ENCODE peak calls at places on chromosomes 7 and 10, in ten cellular contexts. Q, Z, P, E, L, S, C, K, G and R are unnamed samples.

GRCh38 chr10:92891885-92892705 is 43.8 kb downstream of the EXOC6 start:
- DNase-seq in Q (peak; percentile 34), Z (peak; percentile 86), P (peak; percentile 95), E (peak; percentile 86), L (no peak), S (peak; percentile 86), C (no peak), K (no peak), G (peak; percentile 81), R (no peak)

GRCh38 chr10:107915277-107915634 is 750.8 kb upstream of the SORCS1 start:
- DNase-seq in Q (peak; percentile 4), Z (no peak), P (peak; percentile 1), E (no peak), L (no peak), S (peak; percentile 41), C (no peak), K (no peak), G (no peak), R (no peak)

GRCh38 chr10:95697429-95697828 is 3.7 kb upstream of the TCTN3 start:
- DNase-seq in Q (no peak), Z (no peak), P (no peak), E (no peak), L (no peak), S (no peak), C (no peak), K (peak; percentile 71), G (no peak), R (no peak)

GRCh38 chr7:127683776-127684681 is 32.0 kb downstream of the SND1 start:
- DNase-seq in Q (no peak), Z (no peak), P (no peak), E (no peak), L (no peak), S (no peak), C (no peak), K (no peak), G (no peak), R (no peak)

GRCh38 chr7:134462337-134462925 is 3.5 kb upstream of the AKR1B1 start:
- DNase-seq in Q (no peak), Z (no peak), P (peak; percentile 62), E (peak; percentile 13), L (no peak), S (no peak), C (no peak), K (no peak), G (no peak), R (no peak)

GRCh38 chr7:11831727-11832495 is at the start of gene THSD7A:
- DNase-seq in Q (peak; percentile 9), Z (peak; percentile 75), P (peak; percentile 52), E (peak; percentile 81), L (peak; percentile 48), S (peak; percentile 80), C (peak; percentile 55), K (peak; percentile 18), G (peak; percentile 20), R (peak; percentile 1)

GRCh38 chr7:45661302-45661995 is 87.3 kb downstream of the ADCY1 start:
- DNase-seq in Q (no peak), Z (no peak), P (no peak), E (no peak), L (no peak), S (no peak), C (no peak), K (no peak), G (no peak), R (no peak)

GRCh38 chr7:68792351-68792750 is 805.9 kb upstream of the AUTS2 start:
- DNase-seq in Q (no peak), Z (no peak), P (no peak), E (no peak), L (no peak), S (no peak), C (no peak), K (no peak), G (no peak), R (no peak)

GRCh38 chr10:91700273-91700672 is 67.4 kb upstream of the PPP1R3C start:
- DNase-seq in Q (no peak), Z (no peak), P (no peak), E (no peak), L (no peak), S (no peak), C (no peak), K (no peak), G (no peak), R (no peak)

GRCh38 chr7:100867040-100867795 is at the start of gene TRIP6:
- DNase-seq in Q (peak; percentile 83), Z (peak; percentile 76), P (peak; percentile 79), E (peak; percentile 82), L (peak; percentile 86), S (peak; percentile 93), C (peak; percentile 61), K (peak; percentile 50), G (peak; percentile 87), R (peak; percentile 79)

GRCh38 chr7:125112741-125113309 is 183.2 kb upstream of the POT1 start:
- DNase-seq in Q (no peak), Z (no peak), P (no peak), E (no peak), L (no peak), S (no peak), C (no peak), K (no peak), G (no peak), R (no peak)

GRCh38 chr7:148754912-148755311 is 56.2 kb downstream of the CUL1 start:
- DNase-seq in Q (no peak), Z (no peak), P (no peak), E (no peak), L (no peak), S (no peak), C (no peak), K (no peak), G (no peak), R (no peak)

GRCh38 chr10:32004161-32004591 is 52.0 kb downstream of the KIF5B start:
- DNase-seq in Q (peak; percentile 66), Z (peak; percentile 56), P (no peak), E (no peak), L (peak; percentile 37), S (peak; percentile 17), C (no peak), K (no peak), G (peak; percentile 11), R (no peak)

GRCh38 chr10:32007026-32007425 is 49.2 kb downstream of the KIF5B start:
- DNase-seq in Q (no peak), Z (no peak), P (no peak), E (no peak), L (no peak), S (no peak), C (no peak), K (no peak), G (no peak), R (no peak)

GRCh38 chr10:32000937-32001336 is 55.3 kb downstream of the KIF5B start:
- DNase-seq in Q (no peak), Z (no peak), P (no peak), E (no peak), L (no peak), S (no peak), C (no peak), K (no peak), G (no peak), R (no peak)

GRCh38 chr10:31999836-32000235 is 56.4 kb downstream of the KIF5B start:
- DNase-seq in Q (no peak), Z (no peak), P (no peak), E (no peak), L (no peak), S (no peak), C (no peak), K (no peak), G (no peak), R (no peak)

DNA sequence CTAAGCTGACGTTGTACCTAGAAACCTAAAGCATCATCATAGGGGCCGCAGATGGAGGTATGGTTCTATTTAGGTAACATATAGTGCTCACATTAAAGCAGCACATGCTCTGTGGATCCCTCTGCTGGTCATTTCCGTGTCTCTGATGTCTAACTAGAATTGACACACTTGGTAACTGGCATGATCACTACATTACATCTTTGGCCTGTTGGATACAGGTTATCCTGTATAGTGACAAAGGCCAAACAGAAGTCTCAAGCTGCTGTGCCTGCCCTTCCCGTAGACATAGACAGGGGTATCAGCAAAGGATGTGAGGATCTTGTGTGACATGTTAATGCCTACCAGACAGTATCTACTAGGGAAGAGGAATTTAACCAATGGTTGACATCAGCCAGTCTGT is 51.2 kb downstream of the KIF5B start:
- DNase-seq in Q (no peak), Z (no peak), P (peak; percentile 70), E (peak; percentile 64), L (no peak), S (peak; percentile 49), C (peak; percentile 29), K (peak; percentile 44), G (peak; percentile 27), R (peak; percentile 63)
- TF ChIP-seq CTCF in Q (no peak), Z (peak; percentile 69), P (peak; percentile 65), E (peak; percentile 68), L (peak; percentile 51), S (peak; percentile 54), C (peak; percentile 68), K (peak; percentile 63), G (peak; percentile 47), R (peak; percentile 54)

DNA sequence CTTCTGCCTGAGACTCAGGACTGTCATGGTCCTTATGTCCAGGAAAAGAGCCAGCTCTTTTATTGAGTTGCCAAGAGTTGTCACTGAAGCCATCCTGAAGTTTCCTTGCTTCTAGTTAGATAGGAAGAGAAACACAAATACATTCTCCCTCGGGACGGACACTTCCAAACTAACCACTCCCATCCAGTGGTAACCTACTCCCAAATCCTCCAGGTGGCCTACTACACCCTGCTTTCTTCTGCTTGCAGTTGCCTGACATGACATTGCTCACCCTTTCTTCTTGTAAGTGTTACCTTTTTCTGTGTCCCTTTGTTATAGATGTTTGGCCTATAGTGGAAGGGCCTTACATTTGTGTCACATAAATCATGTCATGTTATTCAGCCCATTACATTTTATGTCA is 346.8 kb downstream of the NRG3 start:
- DNase-seq in Q (no peak), Z (no peak), P (no peak), E (no peak), L (no peak), S (no peak), C (no peak), K (no peak), G (peak; percentile 10), R (no peak)
- TF ChIP-seq CTCF in Q (no peak), Z (no peak), P (no peak), E (no peak), L (no peak), S (no peak), C (no peak), K (no peak), G (peak; percentile 38), R (no peak)

DNA sequence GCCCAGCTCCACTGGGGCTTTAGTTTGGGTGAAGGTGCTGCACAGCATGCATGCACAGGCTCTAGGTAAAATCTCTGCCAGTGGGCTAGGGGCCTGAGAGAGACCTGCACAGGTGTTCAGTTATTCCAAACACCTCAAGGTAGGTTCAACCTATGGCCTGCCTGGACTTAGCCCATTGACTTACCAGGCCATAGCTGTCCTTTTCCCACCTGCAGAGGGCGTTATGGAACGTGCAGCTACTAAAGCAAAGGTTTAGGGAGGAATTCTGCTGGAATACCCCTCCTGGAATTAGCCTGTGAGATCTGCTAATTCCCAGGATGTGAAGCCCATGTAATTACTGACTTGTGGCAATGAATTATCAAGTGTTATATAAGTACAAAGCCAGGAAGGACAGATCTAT is 3.6 kb downstream of the VWC2 start:
- DNase-seq in Q (no peak), Z (no peak), P (peak; percentile 20), E (no peak), L (no peak), S (no peak), C (peak; percentile 6), K (no peak), G (peak; percentile 28), R (no peak)
- TF ChIP-seq CTCF in Q (no peak), Z (no peak), P (no peak), E (no peak), L (peak; percentile 51), S (no peak), C (peak; percentile 46), K (no peak), G (no peak), R (no peak)

GRCh38 chr7:31852438-31852837 is 165.4 kb downstream of the PPP1R17 start:
- DNase-seq in Q (peak; percentile 14), Z (no peak), P (no peak), E (no peak), L (no peak), S (no peak), C (no peak), K (no peak), G (no peak), R (no peak)
- TF ChIP-seq CTCF in Q (no peak), Z (no peak), P (no peak), E (no peak), L (no peak), S (no peak), C (no peak), K (no peak), G (no peak), R (no peak)